ENCODE peak calls at places on chromosomes 4 and X, in five cellular contexts. D is suprapubic skin, S is breast epithelium, M is upper lobe of left lung, B is prostate gland. A is an unnamed sample. For H3K4me1, the result is how much of the 10 kb centered on the place peaks cover.

GRCh38 chr4:150533673-150534072 is 48.3 kb upstream of the MAB21L2 start:
- DNase-seq in M (no peak), S (no peak), D (no peak), B (no peak), A (no peak)

GRCh38 chr4:72283357-72283756 is 251.6 kb downstream of the NPFFR2 start:
- DNase-seq in D (no peak), B (no peak), S (no peak), M (no peak), A (no peak)

GRCh38 chrX:16239211-16239610 is 71.9 kb downstream of the MAGEB17 start:
- DNase-seq in S (no peak), M (no peak), B (no peak), D (no peak), A (no peak)

GRCh38 chr4:38669233-38669632 is 5.2 kb downstream of the KLF3 start:
- DNase-seq in D (no peak), M (no peak), S (no peak), B (no peak), A (no peak)

GRCh38 chrX:15814811-15815210 is 24.5 kb downstream of the ZRSR2 start:
- DNase-seq in S (no peak), M (no peak), B (no peak), D (no peak), A (no peak)

GRCh38 chr4:117064297-117064696 is 21.1 kb downstream of the TRAM1L1 start:
- DNase-seq in M (no peak), S (no peak), D (no peak), B (no peak), A (no peak)

GRCh38 chr4:180150818-180151217 is 2092.4 kb upstream of the TENM3 start:
- DNase-seq in M (no peak), S (no peak), D (no peak), B (no peak), A (no peak)

GRCh38 chr4:55575513-55575912 is 16.5 kb downstream of the PDCL2 start:
- DNase-seq in B (no peak), D (no peak), S (no peak), M (no peak), A (no peak)

GRCh38 chr4:164509951-164510350 is 244.0 kb upstream of the SMIM31 start:
- DNase-seq in M (no peak), B (no peak), S (no peak), D (no peak), A (no peak)

GRCh38 chr4:105520819-105521790 is 31.3 kb upstream of the ARHGEF38 start:
- DNase-seq in B (peak), S (no peak), M (no peak), D (no peak), A (peak)

GRCh38 chrX:69968956-69969355 is 80.8 kb downstream of the AWAT2 start:
- DNase-seq in M (no peak), S (no peak), B (no peak), D (no peak), A (no peak)

GRCh38 chr4:116839826-116840225 is 245.6 kb downstream of the TRAM1L1 start:
- DNase-seq in S (no peak), D (no peak), M (no peak), B (no peak), A (no peak)

GRCh38 chr4:2971275-2971674 is 7.9 kb downstream of the GRK4 start:
- DNase-seq in S (no peak), D (no peak), M (no peak), B (no peak), A (no peak)

GRCh38 chr4:73944061-73944875 is 37.6 kb downstream of the PF4 start:
- DNase-seq in S (no peak), B (no peak), M (peak), D (no peak), A (peak)

GRCh38 chr4:13912966-13913365 is 285.4 kb upstream of the BOD1L1 start:
- DNase-seq in M (no peak), B (no peak), D (no peak), S (no peak), A (no peak)

GRCh38 chr4:47713156-47713834 is 124.6 kb downstream of the CORIN start:
- DNase-seq in B (no peak), D (no peak), M (no peak), S (no peak), A (no peak)

GRCh38 chr4:57168986-57169385 is 58.8 kb upstream of the IGFBP7 start:
- DNase-seq in M (no peak), S (no peak), D (no peak), B (no peak), A (no peak)

GRCh38 chrX:50471390-50471789 is 765 bp upstream of the DGKK start:
- DNase-seq in B (no peak), D (no peak), S (no peak), M (no peak), A (no peak)

GRCh38 chr4:62881901-62882300 is 1527.3 kb downstream of the TECRL start:
- DNase-seq in B (no peak), D (no peak), M (no peak), S (no peak), A (no peak)

GRCh38 chr4:152708806-152709205 is 29.0 kb upstream of the TMEM154 start:
- DNase-seq in B (no peak), D (no peak), S (no peak), M (no peak), A (no peak)

DNA sequence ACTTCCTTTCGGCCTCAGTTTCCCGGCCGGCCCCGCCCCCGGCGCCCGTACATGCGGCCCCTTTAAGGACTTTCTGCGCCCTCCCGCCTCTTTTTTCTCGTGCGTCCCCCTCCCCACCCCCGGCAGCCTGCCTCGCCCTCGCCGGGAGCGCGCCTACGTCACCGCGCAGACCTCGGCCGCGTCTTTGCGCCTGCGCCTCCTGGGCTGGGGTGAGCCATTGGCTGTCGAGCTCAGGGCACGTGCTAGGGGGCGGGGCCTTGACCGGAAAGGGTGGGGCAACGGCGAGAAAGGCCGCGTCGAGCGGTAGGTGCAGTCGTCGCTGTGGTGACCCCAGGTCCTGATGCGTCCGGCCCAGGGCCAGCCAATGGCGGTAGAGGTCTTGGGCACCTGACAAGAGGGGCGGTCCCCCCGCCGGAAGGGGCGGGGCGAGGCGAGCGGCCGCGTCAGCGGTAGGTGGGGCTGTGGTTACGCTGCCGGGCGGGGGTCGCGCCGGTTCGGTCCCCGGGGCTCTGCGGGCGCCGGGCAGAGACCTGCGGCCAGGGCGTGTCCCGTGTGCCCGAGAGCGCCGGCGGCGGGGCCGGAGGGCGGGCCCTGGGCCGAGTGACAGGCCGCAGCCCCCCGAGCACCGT is at the start of gene UVSSA:
- DNase-seq in M (peak), D (peak), B (peak), S (peak), A (peak)
- TF ChIP-seq POLR2AphosphoS5 in M (peak), D (peak), B (peak), S (peak), A (peak)

GRCh38 chr4:10706236-10706635 is 21.7 kb upstream of the CLNK start:
- DNase-seq in M (no peak), S (no peak), B (peak), D (no peak), A (no peak)
- H3K4me1 ChIP-seq in M (under half), S (under half), B (under half), D (under half), A (under half)

DNA sequence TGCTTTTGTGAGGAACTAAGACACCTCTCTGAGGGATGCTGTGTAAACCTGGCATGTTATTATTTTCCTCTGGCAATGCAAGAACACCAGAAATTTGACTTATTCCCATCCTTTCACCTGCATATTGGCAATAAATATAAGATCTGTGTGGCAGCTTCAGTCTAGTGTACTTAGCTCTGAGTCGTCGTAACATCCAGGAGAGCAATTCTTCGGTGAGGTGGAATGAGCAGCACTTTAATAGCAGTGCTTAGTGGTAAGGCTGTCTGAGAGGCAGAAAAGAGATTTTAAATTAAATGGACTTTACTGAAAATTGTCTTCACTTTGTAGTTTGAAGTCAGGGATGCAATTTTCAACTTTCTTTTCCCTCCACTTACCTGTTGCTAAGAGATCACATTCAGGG is 344.9 kb downstream of the PCDH7 start:
- DNase-seq in B (no peak), S (no peak), M (no peak), D (no peak), A (no peak)
- TF ChIP-seq POLR2AphosphoS5 in B (no peak), S (no peak), M (no peak), D (no peak), A (no peak)

GRCh38 chr4:103171006-103171405 is 27.1 kb downstream of the CENPE start:
- DNase-seq in M (no peak), S (no peak), D (no peak), B (no peak), A (no peak)
- H3K4me1 ChIP-seq in M (under half), S (under half), D (under half), B (under half), A (under half)

DNA sequence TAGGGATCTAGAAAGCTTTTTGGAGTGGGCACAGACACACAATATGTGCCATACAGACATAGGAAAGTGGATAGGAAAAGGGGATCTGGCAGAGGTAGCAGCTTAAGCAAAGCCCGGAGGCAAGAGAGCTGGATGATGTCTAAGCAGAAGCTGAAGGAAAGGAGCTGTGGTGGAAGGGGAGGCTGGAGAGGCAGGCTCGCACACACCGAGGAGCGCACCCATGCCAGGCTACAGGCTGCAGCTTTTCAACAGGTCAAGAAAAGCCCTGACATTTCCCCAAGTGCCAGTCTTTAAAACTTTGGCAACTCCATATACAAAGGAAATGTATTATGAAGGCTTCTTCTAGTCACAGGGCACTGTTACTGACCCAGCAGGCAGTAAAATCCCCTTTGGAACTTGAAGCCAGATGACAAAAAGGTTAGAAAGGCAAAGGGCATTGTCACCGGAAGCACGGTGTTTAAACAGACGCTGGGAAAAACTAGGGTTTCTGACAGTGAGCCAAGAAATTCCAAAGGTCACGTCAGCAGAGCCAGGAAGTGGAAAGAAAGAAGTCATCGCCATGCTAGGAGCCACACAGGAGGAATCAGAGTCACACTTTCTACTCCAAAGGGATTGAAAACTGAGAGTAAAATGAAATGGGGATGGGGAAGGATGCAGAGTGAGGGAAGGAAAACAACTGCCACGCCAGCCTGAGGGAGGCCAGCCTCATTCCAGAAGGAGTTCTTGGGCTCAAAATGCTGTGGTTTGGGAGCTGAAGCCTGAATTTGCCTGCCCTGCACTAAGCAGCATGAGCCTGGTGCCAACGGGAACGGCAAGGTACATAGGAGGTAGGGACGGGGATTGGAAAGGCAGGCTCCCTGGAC is 67.1 kb downstream of the SOWAHB start:
- DNase-seq in D (no peak), S (no peak), M (peak), B (no peak), A (peak)
- TF ChIP-seq POLR2AphosphoS5 in D (no peak), S (no peak), M (peak), B (peak), A (peak)